ENCODE peak calls at places on chromosome 12, in five cellular contexts. P is brain microvascular endothelial cell; R is CD8-positive, alpha-beta T cell; I is pancreas; V is GM12865. L is an unnamed sample.

GRCh38 chr12:106070147-106070546 is 68.6 kb downstream of the NUAK1 start:
- DNase-seq in V (no peak), P (no peak), I (no peak), R (no peak), L (no peak)

GRCh38 chr12:97643961-97644360 is 181.4 kb downstream of the RMST start:
- DNase-seq in R (no peak), I (no peak), P (no peak), V (no peak), L (no peak)

GRCh38 chr12:59834659-59835474 is 239.0 kb downstream of the SLC16A7 start:
- DNase-seq in P (peak; percentile 31), I (no peak), R (no peak), V (peak; percentile 24), L (peak; percentile 10)

GRCh38 chr12:27334052-27334720 is 1.6 kb downstream of the BMAL2 start:
- DNase-seq in I (no peak), P (no peak), R (no peak), V (peak; percentile 52), L (peak; percentile 70)

GRCh38 chr12:91349451-91349850 is 166.8 kb upstream of the DCN start:
- DNase-seq in P (peak; percentile 18), I (no peak), V (no peak), R (no peak), L (no peak)

GRCh38 chr12:119692410-119692809 is 24.5 kb downstream of the PRKAB1 start:
- DNase-seq in V (no peak), I (no peak), P (no peak), R (no peak), L (no peak)

GRCh38 chr12:127779301-127780045 is 487.5 kb upstream of the TMEM132C start:
- DNase-seq in P (no peak), V (no peak), R (no peak), I (no peak), L (no peak)

GRCh38 chr12:38823743-38824142 is 81.6 kb downstream of the CPNE8 start:
- DNase-seq in I (no peak), P (no peak), R (no peak), V (no peak), L (no peak)

GRCh38 chr12:13203028-13203922 is 6.7 kb downstream of the EMP1 start:
- DNase-seq in R (no peak), I (no peak), P (no peak), V (peak; percentile 4), L (peak; percentile 27)

GRCh38 chr12:51198568-51199400 is 19.1 kb downstream of the POU6F1 start:
- DNase-seq in P (no peak), V (no peak), R (no peak), I (no peak), L (no peak)

GRCh38 chr12:80821513-80822000 is 104.8 kb downstream of the MYF5 start:
- DNase-seq in I (no peak), P (no peak), V (no peak), R (no peak), L (no peak)

GRCh38 chr12:3046441-3047200 is 30.6 kb upstream of the TSPAN9 start:
- DNase-seq in I (no peak), V (no peak), P (no peak), R (no peak), L (no peak)

GRCh38 chr12:21925296-21925913 is 15.8 kb downstream of the ABCC9 start:
- DNase-seq in P (peak; percentile 18), V (no peak), R (no peak), I (no peak), L (no peak)

GRCh38 chr12:92503977-92504966 is 198.5 kb upstream of the PLEKHG7 start:
- DNase-seq in I (peak; percentile 43), P (no peak), R (no peak), V (no peak), L (no peak)

GRCh38 chr12:114478891-114479290 is 72.9 kb upstream of the TBX5 start:
- DNase-seq in P (no peak), V (no peak), R (no peak), I (no peak), L (no peak)

GRCh38 chr12:19005257-19005801 is 124.2 kb upstream of the PLEKHA5 start:
- DNase-seq in I (no peak), R (no peak), V (no peak), P (no peak), L (no peak)

GRCh38 chr12:119642986-119643385 is 24.9 kb upstream of the PRKAB1 start:
- DNase-seq in V (no peak), I (no peak), P (no peak), R (no peak), L (no peak)

GRCh38 chr12:116662612-116663144 is 75.2 kb downstream of the SPRING1 start:
- DNase-seq in I (peak; percentile 21), P (no peak), V (no peak), R (no peak), L (no peak)

GRCh38 chr12:106585237-106585834 is 2.5 kb downstream of the RFX4 start:
- DNase-seq in P (no peak), R (no peak), I (no peak), V (no peak), L (no peak)

GRCh38 chr12:110741371-110741770 is 1.3 kb downstream of the PPP1CC start:
- DNase-seq in R (no peak), I (no peak), V (peak; percentile 42), P (no peak), L (peak; percentile 38)

GRCh38 chr12:115923851-115924250 is 353.6 kb downstream of the MED13L start:
- DNase-seq in I (no peak), R (no peak), V (no peak), P (no peak), L (no peak)

GRCh38 chr12:69655616-69656336 is 43.3 kb downstream of the BEST3 start:
- DNase-seq in I (no peak), V (no peak), P (peak; percentile 90), R (no peak), L (no peak)

GRCh38 chr12:104720346-104721064 is 237.6 kb downstream of the SLC41A2 start:
- DNase-seq in V (peak; percentile 58), R (peak; percentile 49), I (no peak), P (peak; percentile 52), L (peak; percentile 49)

GRCh38 chr12:50620050-50620974 is 115.5 kb downstream of the DIP2B start:
- DNase-seq in I (no peak), P (peak; percentile 94), R (no peak), V (no peak), L (no peak)

GRCh38 chr12:132333766-132334165 is 4.4 kb upstream of the GALNT9 start:
- DNase-seq in V (no peak), I (no peak), R (no peak), P (no peak), L (no peak)

GRCh38 chr12:47312794-47313426 is 233.2 kb upstream of the AMIGO2 start:
- DNase-seq in R (no peak), I (peak; percentile 33), V (peak; percentile 73), P (no peak), L (peak; percentile 65)

GRCh38 chr12:107504503-107504885 is 181.1 kb upstream of the PWP1 start:
- DNase-seq in P (no peak), V (no peak), R (no peak), I (no peak), L (no peak)

GRCh38 chr12:4745249-4745648 is 25.0 kb downstream of the GALNT8 start:
- DNase-seq in P (no peak), R (no peak), I (no peak), V (no peak), L (no peak)

GRCh38 chr12:74066476-74066875 is 471.2 kb upstream of the ATXN7L3B start:
- DNase-seq in P (no peak), V (no peak), R (no peak), I (no peak), L (no peak)

GRCh38 chr12:115850924-115851323 is 426.6 kb downstream of the MED13L start:
- DNase-seq in V (no peak), I (no peak), P (no peak), R (no peak), L (no peak)

GRCh38 chr12:1830981-1831930 is 10.9 kb downstream of the LRTM2 start:
- DNase-seq in I (peak; percentile 94), V (no peak), R (no peak), P (peak; percentile 35), L (peak; percentile 70)

GRCh38 chr12:69405466-69405865 is 45.9 kb downstream of the YEATS4 start:
- DNase-seq in V (no peak), I (no peak), P (peak; percentile 99), R (no peak), L (no peak)

GRCh38 chr12:111942557-111942956 is 70.4 kb downstream of the TMEM116 start:
- DNase-seq in R (no peak), I (no peak), V (no peak), P (peak; percentile 74), L (no peak)

DNA sequence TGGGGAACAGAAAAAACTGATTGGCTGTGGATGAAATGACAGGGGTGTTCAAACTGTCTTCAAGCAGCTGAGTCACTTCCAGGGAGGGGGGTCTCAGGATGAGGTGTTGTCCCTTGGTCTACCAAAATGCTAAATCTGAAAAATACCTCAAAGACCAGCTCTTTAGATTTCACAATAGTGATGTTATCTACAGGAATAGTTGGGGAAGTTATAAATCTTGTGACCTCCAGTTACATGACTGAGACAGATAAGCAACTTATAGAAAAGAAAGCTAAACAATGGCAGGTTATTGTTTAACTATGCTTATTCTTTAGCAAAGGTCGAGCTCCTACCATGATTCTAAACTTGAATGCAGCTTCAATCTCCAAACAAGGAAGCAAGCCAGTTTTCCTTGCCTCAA is 125.4 kb downstream of the SYT10 start:
- DNase-seq in I (no peak), R (no peak), P (no peak), V (no peak), L (no peak)
- TF ChIP-seq CTCF in I (no peak), R (no peak), P (no peak), V (no peak), L (no peak)

GRCh38 chr12:55820679-55821078 is 2.8 kb downstream of the ORMDL2 start:
- DNase-seq in I (no peak), P (no peak), R (no peak), V (no peak), L (no peak)
- TF ChIP-seq CTCF in I (no peak), P (peak; percentile 45), R (no peak), V (peak; percentile 4), L (no peak)

GRCh38 chr12:77924703-77925102 is 94.0 kb downstream of the NAV3 start:
- DNase-seq in P (peak; percentile 63), I (no peak), V (no peak), R (no peak), L (no peak)
- TF ChIP-seq CTCF in P (no peak), I (no peak), V (no peak), R (no peak), L (no peak)

GRCh38 chr12:62827855-62828254 is 107.1 kb downstream of the PPM1H start:
- DNase-seq in R (no peak), V (no peak), I (no peak), P (no peak), L (no peak)

GRCh38 chr12:62832027-62832426 is 102.9 kb downstream of the PPM1H start:
- DNase-seq in I (no peak), V (no peak), R (no peak), P (no peak), L (no peak)

GRCh38 chr12:62832528-62832927 is 102.4 kb downstream of the PPM1H start:
- DNase-seq in V (no peak), R (no peak), I (no peak), P (no peak), L (no peak)

DNA sequence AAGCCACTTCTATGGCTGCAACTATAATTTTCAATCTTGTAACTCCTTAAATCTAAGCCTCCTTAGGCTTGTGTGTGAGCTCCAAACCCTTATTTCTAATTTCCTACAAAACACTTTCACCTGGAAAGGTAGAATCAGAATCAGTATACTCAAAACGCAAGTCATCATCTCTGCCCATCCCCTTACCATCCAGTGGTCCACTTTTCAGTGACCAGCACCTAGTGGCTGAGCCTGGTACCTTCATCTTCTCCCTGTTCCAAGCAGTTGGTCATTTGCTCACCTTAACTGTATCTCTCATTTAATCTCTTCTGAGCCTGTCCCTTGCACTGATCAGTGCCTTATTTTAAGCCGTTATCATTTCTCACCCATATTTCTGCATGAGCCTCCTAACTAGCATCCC is 107.9 kb downstream of the PPM1H start:
- DNase-seq in I (no peak), P (no peak), V (no peak), R (no peak), L (no peak)
- TF ChIP-seq CTCF in I (no peak), P (peak; percentile 46), V (no peak), R (no peak), L (no peak)

L was measured in GM20000.